ENCODE peak calls at places on chromosomes 13 and 19, in nine cellular contexts. A is pancreas; D is CD8-positive, alpha-beta memory T cell; K is breast epithelium; C is RWPE1; N is kidney; E is tibial nerve; Q is brain microvascular endothelial cell; W is GM23248. F is an unnamed sample.

GRCh38 chr13:91141619-91142061 is 205.8 kb upstream of the MIR17HG start:
- DNase-seq in A (no peak), D (no peak), K (no peak), C (no peak), N (no peak), E (no peak), Q (peak), W (no peak), F (no peak)

GRCh38 chr13:75129331-75129730 is 352.6 kb downstream of the TBC1D4 start:
- DNase-seq in A (no peak), D (no peak), K (no peak), C (no peak), N (no peak), E (no peak), Q (no peak), W (peak), F (no peak)

GRCh38 chr13:30873519-30873918 is 32.6 kb upstream of the MEDAG start:
- DNase-seq in A (no peak), D (no peak), K (no peak), C (no peak), N (no peak), E (no peak), Q (no peak), W (no peak), F (no peak)

GRCh38 chr13:33554919-33555791 is 262.8 kb upstream of the RFC3 start:
- DNase-seq in A (no peak), D (no peak), K (no peak), C (no peak), N (no peak), E (no peak), Q (no peak), W (peak), F (no peak)

GRCh38 chr19:14375582-14376291 is 5.5 kb upstream of the ADGRE5 start:
- DNase-seq in A (no peak), D (no peak), K (no peak), C (no peak), N (peak), E (no peak), Q (no peak), W (peak), F (no peak)

GRCh38 chr13:20492641-20493040 is 33.0 kb downstream of the CRYL1 start:
- DNase-seq in A (no peak), D (peak), K (no peak), C (no peak), N (no peak), E (no peak), Q (peak), W (peak), F (peak)

GRCh38 chr19:6014551-6015135 is 36.7 kb upstream of the RANBP3 start:
- DNase-seq in A (no peak), D (no peak), K (no peak), C (no peak), N (peak), E (no peak), Q (no peak), W (no peak), F (no peak)

GRCh38 chr13:40233731-40234195 is 432.7 kb downstream of the FOXO1 start:
- DNase-seq in A (no peak), D (no peak), K (peak), C (peak), N (peak), E (no peak), Q (no peak), W (no peak), F (no peak)

GRCh38 chr19:45161715-45162463 is 1.1 kb upstream of the NKPD1 start:
- DNase-seq in A (no peak), D (no peak), K (no peak), C (no peak), N (peak), E (no peak), Q (no peak), W (peak), F (no peak)

GRCh38 chr19:38210458-38210987 is 13.5 kb downstream of the DPF1 start:
- DNase-seq in A (no peak), D (no peak), K (peak), C (no peak), N (no peak), E (peak), Q (no peak), W (peak), F (no peak)

GRCh38 chr19:6424190-6424938 is at the start of gene KHSRP:
- DNase-seq in A (no peak), D (peak), K (no peak), C (peak), N (no peak), E (no peak), Q (no peak), W (peak), F (no peak)

GRCh38 chr19:38208571-38208970 is 15.5 kb downstream of the DPF1 start:
- DNase-seq in A (no peak), D (no peak), K (no peak), C (no peak), N (no peak), E (no peak), Q (no peak), W (no peak), F (no peak)

GRCh38 chr13:60441761-60442160 is 44.7 kb downstream of the TDRD3 start:
- DNase-seq in A (no peak), D (no peak), K (no peak), C (no peak), N (no peak), E (no peak), Q (no peak), W (no peak), F (no peak)

GRCh38 chr13:79455331-79455730 is 25.6 kb upstream of the NDFIP2 start:
- DNase-seq in A (no peak), D (no peak), K (no peak), C (no peak), N (no peak), E (no peak), Q (peak), W (peak), F (no peak)

GRCh38 chr13:98293570-98294142 is 116.6 kb upstream of the RNF113B start:
- DNase-seq in A (no peak), D (no peak), K (no peak), C (no peak), N (no peak), E (no peak), Q (no peak), W (peak), F (peak)
- H3K27ac ChIP-seq in A (peak), D (no peak), K (peak), C (no peak), N (peak), E (no peak), Q (no peak), W (no peak), F (no peak)

DNA sequence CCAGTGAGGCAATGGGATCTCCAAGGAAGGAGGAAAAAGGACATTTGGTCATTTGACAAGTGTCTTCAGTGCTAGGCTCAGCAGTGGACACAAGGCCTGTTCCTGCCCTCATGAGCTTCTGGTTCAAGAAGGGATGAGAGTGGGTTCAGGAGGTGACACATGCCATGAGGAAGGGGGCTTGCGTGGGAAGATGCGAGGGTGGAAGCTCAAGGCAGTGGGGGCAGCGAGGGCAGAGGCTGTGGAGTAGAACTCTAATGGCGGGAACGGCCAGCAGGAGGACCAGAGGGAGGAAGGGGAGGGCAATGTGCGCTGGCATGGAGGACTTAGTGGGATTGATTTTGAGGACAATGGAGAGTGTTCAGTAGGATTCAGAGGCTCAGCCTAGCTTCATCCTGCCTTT is 3.3 kb downstream of the PIK3R2 start:
- DNase-seq in A (peak), D (no peak), K (no peak), C (no peak), N (no peak), E (no peak), Q (no peak), W (no peak), F (no peak)
- H3K27ac ChIP-seq in A (peak), D (no peak), K (peak), C (peak), N (peak), E (peak), Q (no peak), W (no peak), F (peak)

GRCh38 chr13:111249637-111250360 is 70.6 kb upstream of the TEX29 start:
- DNase-seq in A (no peak), D (no peak), K (no peak), C (no peak), N (no peak), E (no peak), Q (peak), W (no peak), F (no peak)

GRCh38 chr13:111243981-111244380 is 76.5 kb upstream of the TEX29 start:
- DNase-seq in A (no peak), D (no peak), K (no peak), C (no peak), N (no peak), E (no peak), Q (no peak), W (no peak), F (no peak)

GRCh38 chr13:111245781-111246384 is 74.6 kb upstream of the TEX29 start:
- DNase-seq in A (no peak), D (no peak), K (no peak), C (no peak), N (no peak), E (no peak), Q (no peak), W (peak), F (no peak)

GRCh38 chr13:111248822-111249221 is 71.6 kb upstream of the TEX29 start:
- DNase-seq in A (no peak), D (no peak), K (no peak), C (no peak), N (no peak), E (no peak), Q (no peak), W (no peak), F (no peak)

DNA sequence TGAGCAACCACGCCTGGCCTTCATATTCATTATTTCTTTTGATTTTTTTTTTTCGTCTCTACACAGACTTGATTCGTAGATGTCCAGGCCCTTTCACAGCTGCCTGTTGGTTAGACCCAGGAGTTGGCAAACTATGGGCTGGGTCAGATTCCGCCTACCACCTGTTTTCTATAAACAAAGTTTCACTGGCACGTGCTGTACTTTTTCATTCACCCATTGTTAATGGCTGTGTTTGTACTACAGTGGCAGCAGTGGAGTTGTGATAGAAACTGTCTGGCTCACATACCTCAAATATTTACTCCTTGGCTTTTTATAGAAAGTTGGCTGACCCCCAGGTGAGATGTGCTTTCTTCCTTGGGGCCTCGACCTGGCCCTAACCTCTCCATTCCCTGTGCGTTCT is 72.9 kb upstream of the TEX29 start:
- DNase-seq in A (peak), D (no peak), K (peak), C (no peak), N (no peak), E (no peak), Q (no peak), W (no peak), F (no peak)
- H3K27ac ChIP-seq in A (no peak), D (no peak), K (peak), C (no peak), N (no peak), E (no peak), Q (no peak), W (no peak), F (no peak)

GRCh38 chr19:41305923-41306322 is 4.0 kb upstream of the CCDC97 start:
- DNase-seq in A (no peak), D (no peak), K (no peak), C (no peak), N (no peak), E (no peak), Q (no peak), W (no peak), F (no peak)

GRCh38 chr19:41304706-41305483 is 5.1 kb upstream of the CCDC97 start:
- DNase-seq in A (no peak), D (no peak), K (no peak), C (no peak), N (no peak), E (no peak), Q (no peak), W (no peak), F (no peak)

GRCh38 chr19:41307090-41307875 is 2.7 kb upstream of the CCDC97 start:
- DNase-seq in A (no peak), D (no peak), K (no peak), C (no peak), N (no peak), E (no peak), Q (no peak), W (no peak), F (no peak)

GRCh38 chr19:41307954-41308449 is 2.0 kb upstream of the CCDC97 start:
- DNase-seq in A (no peak), D (no peak), K (no peak), C (no peak), N (no peak), E (no peak), Q (no peak), W (no peak), F (no peak)

DNA sequence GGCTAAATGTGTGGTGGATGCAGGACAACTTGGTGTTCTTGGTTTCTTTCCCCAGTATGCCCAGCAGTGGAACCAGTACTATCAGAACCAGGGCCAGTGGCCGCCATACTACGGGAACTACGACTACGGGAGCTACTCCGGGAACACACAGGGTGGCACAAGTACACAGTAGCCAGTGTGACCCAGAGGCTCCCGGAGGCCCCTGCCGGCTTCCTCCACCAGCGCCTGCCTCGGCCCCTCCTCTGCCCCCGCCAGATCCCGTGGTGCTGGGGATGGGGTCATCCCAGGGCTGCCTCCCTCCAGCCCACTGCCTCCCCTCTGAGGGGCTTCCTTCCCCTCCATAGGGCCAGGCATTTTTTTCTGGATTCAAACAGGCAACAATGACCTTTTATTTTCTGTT is 3.6 kb upstream of the CCDC97 start:
- DNase-seq in A (no peak), D (peak), K (no peak), C (no peak), N (no peak), E (no peak), Q (no peak), W (no peak), F (no peak)
- H3K27ac ChIP-seq in A (no peak), D (no peak), K (no peak), C (peak), N (no peak), E (peak), Q (no peak), W (peak), F (no peak)

GRCh38 chr19:33281296-33281926 is 20.9 kb downstream of the CEBPA start:
- DNase-seq in A (no peak), D (no peak), K (no peak), C (no peak), N (peak), E (no peak), Q (no peak), W (no peak), F (no peak)
- H3K27ac ChIP-seq in A (no peak), D (no peak), K (no peak), C (no peak), N (no peak), E (no peak), Q (no peak), W (no peak), F (no peak)

DNA sequence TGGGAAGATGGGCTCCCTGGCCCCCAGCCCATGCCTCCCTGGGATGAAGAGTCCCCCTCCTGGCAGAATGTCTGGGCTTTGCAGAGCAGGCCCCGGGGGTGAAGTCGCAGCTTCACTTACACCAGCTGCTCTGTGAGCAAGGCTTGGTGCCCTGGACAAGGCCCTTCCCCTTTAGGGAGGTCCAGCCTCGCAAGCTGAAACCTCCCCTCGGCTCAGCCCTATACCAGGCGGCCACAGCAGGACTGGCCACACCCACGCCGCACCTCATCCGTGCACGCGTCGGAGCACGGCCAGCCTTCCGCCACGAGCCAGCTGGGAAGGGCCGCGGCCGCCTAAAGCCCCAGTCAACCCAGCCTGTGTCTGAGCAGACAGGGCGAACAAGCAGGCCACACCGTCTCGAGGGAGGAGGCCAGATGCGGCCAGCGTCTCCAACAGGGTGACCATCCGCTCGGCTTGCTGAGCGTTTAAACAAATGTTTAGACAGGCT is 83.2 kb upstream of the MCF2L start:
- DNase-seq in A (peak), D (no peak), K (peak), C (peak), N (peak), E (peak), Q (peak), W (peak), F (peak)
- H3K27ac ChIP-seq in A (peak), D (no peak), K (peak), C (peak), N (no peak), E (no peak), Q (no peak), W (no peak), F (no peak)

GRCh38 chr19:29676586-29676985 is 11.3 kb downstream of the PLEKHF1 start:
- DNase-seq in A (no peak), D (no peak), K (no peak), C (no peak), N (peak), E (no peak), Q (no peak), W (no peak), F (no peak)

GRCh38 chr19:29675120-29675649 is 9.9 kb downstream of the PLEKHF1 start:
- DNase-seq in A (no peak), D (no peak), K (no peak), C (no peak), N (peak), E (no peak), Q (no peak), W (no peak), F (no peak)

GRCh38 chr19:29675650-29676186 is 10.5 kb downstream of the PLEKHF1 start:
- DNase-seq in A (no peak), D (no peak), K (no peak), C (no peak), N (peak), E (no peak), Q (no peak), W (no peak), F (no peak)

GRCh38 chr19:29678484-29679106 is 13.3 kb downstream of the PLEKHF1 start:
- DNase-seq in A (no peak), D (no peak), K (peak), C (no peak), N (peak), E (peak), Q (no peak), W (peak), F (no peak)

DNA sequence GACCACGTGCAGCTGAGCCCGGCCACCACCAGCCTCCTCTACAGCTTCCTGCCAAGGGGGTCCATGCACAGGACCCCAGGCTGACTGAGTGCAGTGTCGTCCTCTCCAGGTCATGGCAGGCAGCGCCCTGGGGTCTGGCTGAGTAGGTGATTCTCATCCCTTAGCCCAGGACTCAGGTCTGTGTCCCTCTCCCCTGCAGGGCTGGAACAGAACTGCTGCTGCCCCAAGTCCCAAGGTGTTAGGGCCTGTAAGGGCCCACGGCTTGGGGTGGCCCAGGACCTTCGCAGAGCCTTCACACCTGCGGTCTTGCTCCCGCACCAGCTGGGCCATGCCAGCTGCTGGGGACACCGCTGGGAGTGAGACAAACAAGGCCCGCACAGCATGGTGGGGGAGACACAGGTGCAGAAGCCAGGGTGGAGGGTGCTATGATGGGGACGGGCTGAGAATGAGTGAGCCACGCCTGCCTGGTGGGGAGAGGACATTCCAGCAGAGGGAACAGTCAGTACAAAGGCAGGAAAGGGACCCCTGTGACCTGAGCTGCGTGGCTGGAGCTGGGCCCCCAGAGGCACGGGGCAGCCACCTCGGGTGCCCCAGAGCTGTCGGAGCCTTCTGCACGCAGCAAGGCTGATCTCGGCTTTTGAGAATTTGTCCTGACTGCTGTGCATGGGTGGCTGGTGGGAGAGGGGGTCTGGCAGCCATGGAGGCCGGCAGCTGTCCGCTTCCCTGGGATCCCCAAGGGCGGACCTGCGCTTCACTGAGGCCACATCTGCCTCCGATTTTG is 11.9 kb downstream of the PLEKHF1 start:
- DNase-seq in A (no peak), D (no peak), K (no peak), C (no peak), N (peak), E (no peak), Q (no peak), W (no peak), F (no peak)
- H3K27ac ChIP-seq in A (no peak), D (peak), K (peak), C (peak), N (no peak), E (peak), Q (no peak), W (no peak), F (no peak)

DNA sequence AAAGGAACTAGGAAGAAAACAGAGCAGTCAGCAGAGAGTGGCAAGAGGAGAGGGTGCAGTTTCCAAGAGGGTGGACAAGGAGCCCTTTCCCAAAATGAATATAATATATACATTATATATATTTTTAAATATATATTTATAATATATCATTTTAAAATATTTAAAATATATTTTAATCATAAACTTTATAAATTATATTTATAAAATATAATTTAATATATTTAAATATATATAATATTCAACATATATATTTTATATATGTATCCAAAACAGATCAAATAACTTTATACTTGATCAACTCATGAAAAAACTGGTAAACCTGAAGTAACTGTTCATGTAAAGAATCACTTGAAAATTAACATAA is 328.6 kb downstream of the MYO16 start:
- DNase-seq in A (no peak), D (no peak), K (no peak), C (no peak), N (no peak), E (no peak), Q (no peak), W (no peak), F (no peak)
- H3K27ac ChIP-seq in A (no peak), D (no peak), K (no peak), C (peak), N (no peak), E (no peak), Q (peak), W (peak), F (peak)

F was measured in A549.